ENCODE peak calls at places on chromosome 5, in seven cellular contexts. L, A, H, N, D, Z and I are unnamed samples.

GRCh38 chr5:117888688-117889087 is 1099.7 kb downstream of the DTWD2 start:
- DNase-seq in H (no peak), Z (no peak), A (no peak), L (no peak), D (no peak), N (no peak), I (no peak)

GRCh38 chr5:83957188-83957587 is 236.5 kb upstream of the HAPLN1 start:
- DNase-seq in N (peak; percentile 71), A (no peak), Z (no peak), L (no peak), D (no peak), H (no peak), I (no peak)

GRCh38 chr5:55634204-55634785 is 77.8 kb downstream of the SLC38A9 start:
- DNase-seq in L (no peak), H (peak; percentile 57), N (no peak), D (no peak), Z (no peak), A (no peak), I (peak; percentile 19)

GRCh38 chr5:75461679-75462078 is 49.8 kb downstream of the CERT1 start:
- DNase-seq in A (peak; percentile 49), D (no peak), L (no peak), H (no peak), Z (no peak), N (no peak), I (no peak)

GRCh38 chr5:75707911-75708509 is 9.2 kb downstream of the POC5 start:
- DNase-seq in A (peak; percentile 49), H (no peak), D (no peak), L (no peak), Z (no peak), N (peak; percentile 31), I (no peak)

GRCh38 chr5:157263586-157264090 is 2.3 kb upstream of the CYFIP2 start:
- DNase-seq in D (no peak), N (no peak), H (no peak), Z (no peak), A (no peak), L (no peak), I (no peak)

GRCh38 chr5:33608476-33609026 is 167.8 kb downstream of the TARS1 start:
- DNase-seq in Z (no peak), L (no peak), A (no peak), H (no peak), N (no peak), D (no peak), I (no peak)

GRCh38 chr5:155735388-155735787 is 591.6 kb upstream of the SGCD start:
- DNase-seq in N (no peak), L (no peak), Z (peak; percentile 22), H (no peak), A (no peak), D (no peak), I (no peak)

GRCh38 chr5:54525226-54525625 is 7.7 kb downstream of the SNX18 start:
- DNase-seq in Z (no peak), D (no peak), L (no peak), N (no peak), H (no peak), A (no peak), I (no peak)

GRCh38 chr5:96692436-96692835 is 30.3 kb downstream of the CAST start:
- DNase-seq in H (no peak), Z (no peak), N (no peak), L (no peak), D (no peak), A (no peak), I (no peak)

GRCh38 chr5:151023047-151023615 is 2.7 kb downstream of the GPX3 start:
- DNase-seq in A (peak; percentile 91), L (no peak), N (peak; percentile 61), H (peak; percentile 77), D (peak; percentile 61), Z (no peak), I (no peak)

GRCh38 chr5:107670028-107670926 is 460 bp downstream of the EFNA5 start:
- DNase-seq in D (no peak), H (no peak), Z (no peak), N (peak; percentile 43), L (peak; percentile 86), A (peak; percentile 85), I (no peak)

GRCh38 chr5:34415559-34416198 is 240.4 kb upstream of the RAI14 start:
- DNase-seq in D (no peak), N (no peak), L (no peak), H (no peak), Z (no peak), A (peak; percentile 62), I (no peak)

GRCh38 chr5:146667633-146668032 is 151.6 kb upstream of the GPR151 start:
- DNase-seq in N (peak; percentile 52), D (no peak), L (no peak), H (peak; percentile 38), A (no peak), Z (no peak), I (no peak)

GRCh38 chr5:80346055-80346454 is 26.3 kb downstream of the SPZ1 start:
- DNase-seq in N (peak; percentile 45), L (no peak), Z (no peak), D (no peak), H (no peak), A (peak; percentile 57), I (no peak)

DNA sequence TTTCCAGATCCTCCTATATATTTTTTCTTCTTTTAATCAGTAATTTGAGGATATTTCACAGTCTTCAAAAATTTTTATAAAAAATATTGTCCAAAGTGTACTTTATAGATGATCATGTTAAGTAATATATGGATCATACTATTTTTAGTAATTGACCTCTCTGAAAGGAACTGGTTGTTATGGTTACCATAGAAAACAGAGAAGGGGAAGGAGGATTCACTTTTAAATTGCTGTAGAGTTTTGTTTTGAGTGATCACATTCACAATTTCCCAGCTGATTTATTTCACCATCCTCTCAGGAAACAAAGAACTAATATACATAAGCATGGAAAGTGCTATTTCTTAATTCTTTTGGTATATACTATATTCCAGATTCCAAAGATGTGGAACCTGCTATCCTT is 56.5 kb upstream of the NREP start:
- DNase-seq in Z (no peak), N (no peak), H (no peak), D (no peak), A (no peak), L (no peak), I (no peak)
- TF ChIP-seq CTCF in Z (no peak), N (no peak), H (no peak), D (no peak), A (no peak), L (no peak), I (no peak)

GRCh38 chr5:115459844-115460243 is 84.7 kb downstream of the FEM1C start:
- DNase-seq in D (no peak), Z (no peak), L (no peak), N (peak; percentile 63), A (peak; percentile 44), H (no peak), I (no peak)

GRCh38 chr5:115461093-115461492 is 83.5 kb downstream of the FEM1C start:
- DNase-seq in L (no peak), N (no peak), A (no peak), Z (no peak), D (no peak), H (no peak), I (no peak)

GRCh38 chr5:115461506-115462290 is 82.9 kb downstream of the FEM1C start:
- DNase-seq in A (peak; percentile 63), L (no peak), Z (no peak), H (no peak), N (peak; percentile 87), D (peak; percentile 8), I (no peak)

GRCh38 chr5:115457985-115458384 is 86.6 kb downstream of the FEM1C start:
- DNase-seq in N (no peak), L (no peak), A (no peak), D (no peak), Z (no peak), H (no peak), I (no peak)

DNA sequence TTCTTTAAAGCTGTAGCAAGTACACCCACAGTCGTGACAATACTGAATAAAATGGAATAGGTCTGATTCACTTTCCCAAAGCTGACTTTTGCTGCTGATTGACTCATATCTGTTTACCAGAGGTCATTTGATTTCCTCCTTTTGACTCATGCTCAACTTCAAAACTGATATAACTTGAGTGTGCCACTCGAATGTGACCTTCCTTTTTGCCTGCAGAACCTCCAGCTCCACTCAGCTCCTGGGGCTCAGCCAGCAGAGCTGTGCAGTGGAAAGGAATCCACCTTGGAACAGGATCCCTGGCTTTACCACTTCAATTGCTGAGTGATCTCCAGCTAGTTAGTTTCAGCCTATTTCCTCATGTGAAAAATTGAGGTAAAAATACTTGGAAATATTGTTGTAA is 84.1 kb downstream of the FEM1C start:
- DNase-seq in L (no peak), H (no peak), N (peak; percentile 95), A (no peak), D (peak; percentile 69), Z (no peak), I (no peak)
- TF ChIP-seq CTCF in L (no peak), H (no peak), N (no peak), A (no peak), D (no peak), Z (no peak), I (no peak)

GRCh38 chr5:110757118-110757729 is 18.4 kb downstream of the SLC25A46 start:
- DNase-seq in H (no peak), L (no peak), D (no peak), A (no peak), N (peak; percentile 84), Z (no peak), I (no peak)

GRCh38 chr5:110752953-110753352 is 14.1 kb downstream of the SLC25A46 start:
- DNase-seq in D (no peak), N (no peak), H (no peak), L (no peak), A (no peak), Z (no peak), I (no peak)

GRCh38 chr5:110753620-110754019 is 14.8 kb downstream of the SLC25A46 start:
- DNase-seq in D (no peak), H (no peak), L (no peak), N (no peak), Z (no peak), A (no peak), I (no peak)

GRCh38 chr5:110751902-110752762 is 13.3 kb downstream of the SLC25A46 start:
- DNase-seq in L (no peak), N (peak; percentile 76), A (no peak), H (no peak), Z (no peak), D (no peak), I (no peak)

DNA sequence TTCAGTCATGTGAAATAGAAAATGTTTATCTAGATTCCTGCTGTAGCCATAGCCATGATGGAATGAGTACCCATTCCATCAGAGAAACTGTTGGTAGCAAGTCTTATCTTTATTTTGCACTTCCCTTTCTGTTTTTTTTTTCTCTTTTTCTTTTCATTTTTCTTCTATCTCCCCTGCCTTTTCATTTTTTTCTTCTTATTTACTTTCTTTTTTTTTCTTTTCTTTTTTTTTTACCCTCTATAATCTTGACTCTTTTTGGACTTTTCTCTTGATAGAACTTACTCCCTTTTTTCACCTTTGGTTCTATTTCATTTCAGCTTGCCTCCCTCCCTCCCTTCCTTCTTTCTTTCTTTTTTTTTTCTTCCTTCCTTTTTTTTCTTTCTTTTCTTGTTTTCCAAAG is 15.4 kb downstream of the SLC25A46 start:
- DNase-seq in A (no peak), N (no peak), Z (no peak), L (no peak), H (no peak), D (no peak), I (no peak)
- TF ChIP-seq CTCF in A (no peak), N (no peak), Z (no peak), L (no peak), H (no peak), D (no peak), I (no peak)

DNA sequence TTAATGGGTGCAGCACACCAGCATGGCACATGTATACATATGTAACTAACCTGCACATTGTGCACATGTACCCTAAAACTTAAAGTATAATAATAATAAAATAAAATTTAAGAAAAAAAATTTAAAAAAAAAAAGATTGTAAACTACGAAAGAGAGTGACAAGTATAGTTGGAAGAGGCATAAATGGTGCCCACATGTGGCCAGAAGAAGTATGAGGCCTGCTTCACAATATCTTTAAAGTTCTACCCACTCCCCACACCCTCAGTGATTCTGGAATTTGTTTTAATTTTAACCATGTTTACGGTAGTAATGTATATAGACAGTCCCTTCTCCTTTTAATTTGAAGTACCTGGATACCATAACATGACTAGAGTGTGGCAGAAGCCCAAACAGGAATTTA is 172.7 kb downstream of the CHSY3 start:
- DNase-seq in H (no peak), N (no peak), L (no peak), Z (no peak), A (no peak), D (no peak), I (no peak)
- TF ChIP-seq CTCF in H (no peak), N (peak; percentile 28), L (no peak), Z (no peak), A (peak; percentile 39), D (peak; percentile 14), I (no peak)